ENCODE peak calls at places on chromosomes 13 and 19, in five cellular contexts. Y is posterior vena cava; B is cardiac fibroblast; C is kidney tubule cell; G is CD4-positive, alpha-beta T cell. U is an unnamed sample.

GRCh38 chr13:112606125-112607001 is 18.4 kb upstream of the TUBGCP3 start:
- DNase-seq in C (peak), G (peak), Y (peak), B (peak), U (peak)

GRCh38 chr13:20882206-20882605 is 20.3 kb downstream of the XPO4 start:
- DNase-seq in Y (no peak), G (no peak), C (peak), B (no peak), U (no peak)

GRCh38 chr13:25177012-25177411 is 4.9 kb upstream of the AMER2 start:
- DNase-seq in G (no peak), Y (no peak), B (no peak), C (no peak), U (no peak)

GRCh38 chr19:47729468-47729798 is 15.9 kb upstream of the NOP53 start:
- DNase-seq in Y (peak), G (no peak), C (peak), B (peak), U (peak)

GRCh38 chr13:21371011-21371410 is 88.1 kb downstream of the ZDHHC20 start:
- DNase-seq in Y (no peak), G (no peak), B (no peak), C (no peak), U (no peak)

GRCh38 chr13:51761638-51762350 is 42.2 kb downstream of the DHRS12 start:
- DNase-seq in G (no peak), C (peak), B (peak), Y (no peak), U (no peak)

GRCh38 chr19:55373993-55374757 is 2.5 kb upstream of the TMEM190 start:
- DNase-seq in B (no peak), Y (no peak), G (no peak), C (peak), U (no peak)

GRCh38 chr13:101474419-101474957 is 22.0 kb downstream of the ITGBL1 start:
- DNase-seq in B (peak), G (no peak), Y (no peak), C (peak), U (peak)

GRCh38 chr13:28059214-28059613 is 41.2 kb downstream of the FLT3 start:
- DNase-seq in Y (no peak), C (peak), B (peak), G (peak), U (peak)

GRCh38 chr13:33263976-33264619 is 21.5 kb downstream of the STARD13 start:
- DNase-seq in C (peak), B (no peak), Y (no peak), G (no peak), U (no peak)

GRCh38 chr13:89565711-89566110 is 1781.8 kb upstream of the MIR17HG start:
- DNase-seq in G (no peak), Y (no peak), B (no peak), C (no peak), U (no peak)

GRCh38 chr19:12668937-12669271 is 2.3 kb downstream of the WDR83 start:
- DNase-seq in B (peak), G (peak), Y (peak), C (peak), U (no peak)

GRCh38 chr13:30763786-30764440 is 28.6 kb downstream of the ALOX5AP start:
- DNase-seq in C (no peak), G (no peak), B (peak), Y (no peak), U (peak)

GRCh38 chr13:109517516-109517915 is 268.9 kb downstream of the IRS2 start:
- DNase-seq in G (no peak), C (no peak), B (peak), Y (no peak), U (no peak)

GRCh38 chr19:35644987-35645679 is 3.0 kb upstream of the COX6B1 start:
- DNase-seq in C (peak), Y (peak), G (peak), B (peak), U (peak)

GRCh38 chr13:72146816-72147215 is 279.8 kb upstream of the DACH1 start:
- DNase-seq in B (no peak), Y (no peak), G (no peak), C (no peak), U (no peak)

GRCh38 chr19:10430505-10431253 is 10.3 kb downstream of the PDE4A start:
- DNase-seq in C (no peak), G (no peak), B (peak), Y (peak), U (no peak)

GRCh38 chr19:48543121-48543710 is 8.8 kb upstream of the SULT2B1 start:
- DNase-seq in G (no peak), Y (no peak), B (peak), C (peak), U (peak)

GRCh38 chr19:47615714-47616113 is 6.8 kb downstream of the BICRA start:
- DNase-seq in B (no peak), C (no peak), Y (no peak), G (no peak), U (no peak)

GRCh38 chr19:33401683-33402420 is 28.3 kb downstream of the CEBPG start:
- DNase-seq in Y (peak), C (no peak), G (no peak), B (no peak), U (no peak)

GRCh38 chr19:54426291-54426918 is 11.1 kb downstream of the TTYH1 start:
- DNase-seq in C (peak), B (no peak), G (no peak), Y (peak), U (no peak)

GRCh38 chr13:27183561-27184147 is 12.0 kb upstream of the USP12 start:
- DNase-seq in Y (no peak), C (peak), B (peak), G (no peak), U (no peak)

GRCh38 chr13:98918771-98919170 is 59.1 kb downstream of the DOCK9 start:
- DNase-seq in G (no peak), C (no peak), B (peak), Y (no peak), U (no peak)

U was measured in endothelial cell of umbilical vein.